ENCODE peak calls at places on chromosome 15, in nine cellular contexts. M, A, R, O, D, E, P, X and F are unnamed samples. For H3K4me1, the result is how much of the 10 kb centered on the place peaks cover.

GRCh38 chr15:93985925-93986324 is 245.4 kb upstream of the MCTP2 start:
- DNase-seq in M (no peak), A (no peak), R (no peak), O (no peak), D (no peak), E (no peak), P (no peak), X (no peak), F (no peak)

GRCh38 chr15:62809968-62810260 is 232.6 kb upstream of the TPM1 start:
- DNase-seq in M (no peak), A (peak), R (no peak), O (no peak), D (no peak), E (no peak), P (no peak), X (no peak), F (no peak)

GRCh38 chr15:34581043-34581365 is 2.4 kb downstream of the GOLGA8B start:
- DNase-seq in M (no peak), A (no peak), R (no peak), O (no peak), D (no peak), E (no peak), P (no peak), X (no peak), F (no peak)

GRCh38 chr15:85764649-85765277 is 30.0 kb downstream of the KLHL25 start:
- DNase-seq in M (no peak), A (peak), R (no peak), O (no peak), D (no peak), E (no peak), P (no peak), X (peak), F (no peak)

GRCh38 chr15:43121863-43122262 is 11.5 kb upstream of the TMEM62 start:
- DNase-seq in M (no peak), A (no peak), R (no peak), O (no peak), D (no peak), E (no peak), P (no peak), X (no peak), F (no peak)

GRCh38 chr15:99507016-99507731 is 58.6 kb upstream of the MEF2A start:
- DNase-seq in M (peak), A (peak), R (peak), O (no peak), D (peak), E (no peak), P (no peak), X (peak), F (peak)

GRCh38 chr15:87219650-87220615 is 1036.6 kb downstream of the NTRK3 start:
- DNase-seq in M (no peak), A (no peak), R (no peak), O (no peak), D (no peak), E (no peak), P (no peak), X (peak), F (no peak)

GRCh38 chr15:90219421-90220141 is 14.2 kb downstream of the CIB1 start:
- DNase-seq in M (peak), A (no peak), R (peak), O (peak), D (peak), E (peak), P (no peak), X (no peak), F (no peak)

GRCh38 chr15:82571722-82572222 is 31.5 kb upstream of the RPS17 start:
- DNase-seq in M (peak), A (peak), R (peak), O (peak), D (peak), E (peak), P (no peak), X (peak), F (peak)

GRCh38 chr15:98683821-98684220 is 35.5 kb downstream of the IGF1R start:
- DNase-seq in M (no peak), A (no peak), R (no peak), O (no peak), D (no peak), E (no peak), P (no peak), X (no peak), F (no peak)

GRCh38 chr15:78366342-78366741 is 26.2 kb downstream of the CRABP1 start:
- DNase-seq in M (no peak), A (no peak), R (no peak), O (no peak), D (no peak), E (no peak), P (no peak), X (no peak), F (no peak)

GRCh38 chr15:38378162-38378560 is 75.8 kb upstream of the FAM98B start:
- DNase-seq in M (peak), A (peak), R (no peak), O (no peak), D (peak), E (peak), P (no peak), X (peak), F (peak)

GRCh38 chr15:65101418-65101890 is 13.5 kb downstream of the UBAP1L start:
- DNase-seq in M (peak), A (peak), R (peak), O (no peak), D (peak), E (peak), P (peak), X (no peak), F (peak)

GRCh38 chr15:48984811-48985352 is 21.2 kb upstream of the SHC4 start:
- DNase-seq in M (no peak), A (peak), R (no peak), O (no peak), D (no peak), E (no peak), P (no peak), X (no peak), F (no peak)

GRCh38 chr15:101037090-101037830 is 118.1 kb downstream of the LRRK1 start:
- DNase-seq in M (no peak), A (no peak), R (no peak), O (no peak), D (no peak), E (no peak), P (no peak), X (no peak), F (peak)

GRCh38 chr15:39598186-39598850 is 17.4 kb downstream of the THBS1 start:
- DNase-seq in M (no peak), A (peak), R (no peak), O (no peak), D (no peak), E (no peak), P (no peak), X (no peak), F (no peak)

GRCh38 chr15:28273468-28273867 is 48.5 kb downstream of the HERC2 start:
- DNase-seq in M (no peak), A (peak), R (peak), O (no peak), D (no peak), E (no peak), P (no peak), X (no peak), F (peak)

GRCh38 chr15:50318697-50319096 is 36.3 kb downstream of the GABPB1 start:
- DNase-seq in M (no peak), A (no peak), R (no peak), O (no peak), D (no peak), E (no peak), P (no peak), X (no peak), F (no peak)

GRCh38 chr15:25178835-25179672 is 224.3 kb downstream of the SNRPN start:
- DNase-seq in M (peak), A (no peak), R (no peak), O (peak), D (peak), E (peak), P (no peak), X (no peak), F (peak)

GRCh38 chr15:28995193-28995592 is 109.4 kb downstream of the APBA2 start:
- DNase-seq in M (no peak), A (no peak), R (no peak), O (no peak), D (no peak), E (no peak), P (no peak), X (no peak), F (no peak)

GRCh38 chr15:80580107-80580506 is 115.0 kb upstream of the ABHD17C start:
- DNase-seq in M (no peak), A (peak), R (no peak), O (no peak), D (no peak), E (no peak), P (no peak), X (peak), F (no peak)

GRCh38 chr15:26662226-26662750 is 110.6 kb downstream of the GABRB3 start:
- DNase-seq in M (no peak), A (no peak), R (no peak), O (no peak), D (no peak), E (no peak), P (no peak), X (no peak), F (no peak)

GRCh38 chr15:72272997-72273352 is 621 bp upstream of the PARP6 start:
- DNase-seq in M (no peak), A (no peak), R (no peak), O (no peak), D (no peak), E (no peak), P (no peak), X (no peak), F (no peak)

GRCh38 chr15:63065262-63066234 is 23.0 kb downstream of the TPM1 start:
- DNase-seq in M (no peak), A (no peak), R (no peak), O (no peak), D (no peak), E (no peak), P (no peak), X (no peak), F (no peak)

GRCh38 chr15:99963096-99963825 is 230.0 kb upstream of the LYSMD4 start:
- DNase-seq in M (peak), A (no peak), R (no peak), O (no peak), D (peak), E (no peak), P (no peak), X (peak), F (peak)

GRCh38 chr15:33639968-33640367 is 328.3 kb upstream of the CHRM5 start:
- DNase-seq in M (no peak), A (no peak), R (no peak), O (no peak), D (no peak), E (no peak), P (no peak), X (no peak), F (no peak)

GRCh38 chr15:101567089-101567488 is 77.6 kb upstream of the PCSK6 start:
- DNase-seq in M (no peak), A (no peak), R (no peak), O (no peak), D (no peak), E (no peak), P (no peak), X (no peak), F (no peak)

GRCh38 chr15:57376695-57377477 is 581 bp downstream of the CGNL1 start:
- DNase-seq in M (peak), A (peak), R (peak), O (peak), D (peak), E (peak), P (no peak), X (no peak), F (peak)

GRCh38 chr15:85872125-85872524 is 77.4 kb upstream of the KLHL25 start:
- DNase-seq in M (no peak), A (no peak), R (no peak), O (no peak), D (no peak), E (no peak), P (no peak), X (peak), F (no peak)

GRCh38 chr15:89335289-89336041 is 841 bp upstream of the POLG start:
- DNase-seq in M (no peak), A (no peak), R (peak), O (peak), D (peak), E (no peak), P (no peak), X (no peak), F (peak)

GRCh38 chr15:88912500-88912921 is 668 bp downstream of the MFGE8 start:
- DNase-seq in M (no peak), A (no peak), R (peak), O (no peak), D (peak), E (no peak), P (no peak), X (no peak), F (peak)

GRCh38 chr15:80367094-80367493 is 37.1 kb upstream of the ARNT2 start:
- DNase-seq in M (no peak), A (peak), R (peak), O (no peak), D (no peak), E (no peak), P (no peak), X (no peak), F (peak)

GRCh38 chr15:41825572-41826535 is 2.0 kb upstream of the JMJD7 start:
- DNase-seq in M (no peak), A (no peak), R (no peak), O (no peak), D (no peak), E (peak), P (no peak), X (no peak), F (no peak)

GRCh38 chr15:93485438-93485837 is 396.4 kb upstream of the RGMA start:
- DNase-seq in M (no peak), A (no peak), R (no peak), O (no peak), D (peak), E (no peak), P (no peak), X (no peak), F (no peak)

GRCh38 chr15:83920115-83920514 is 266.2 kb downstream of the ADAMTSL3 start:
- DNase-seq in M (no peak), A (no peak), R (no peak), O (no peak), D (no peak), E (no peak), P (no peak), X (no peak), F (no peak)

GRCh38 chr15:42858540-42858939 is 62.0 kb downstream of the TTBK2 start:
- DNase-seq in M (no peak), A (no peak), R (no peak), O (no peak), D (no peak), E (no peak), P (no peak), X (no peak), F (no peak)

GRCh38 chr15:91186892-91187644 is 87.0 kb downstream of the SV2B start:
- DNase-seq in M (no peak), A (peak), R (peak), O (no peak), D (no peak), E (no peak), P (no peak), X (peak), F (no peak)

GRCh38 chr15:80058851-80059785 is at the start of gene ZFAND6:
- DNase-seq in M (peak), A (peak), R (peak), O (peak), D (peak), E (peak), P (peak), X (peak), F (peak)

GRCh38 chr15:70036585-70037343 is 61.0 kb downstream of the TLE3 start:
- DNase-seq in M (peak), A (no peak), R (no peak), O (peak), D (no peak), E (peak), P (no peak), X (no peak), F (no peak)

GRCh38 chr15:32861741-32862140 is 143.9 kb downstream of the GREM1 start:
- DNase-seq in M (no peak), A (peak), R (no peak), O (peak), D (peak), E (peak), P (no peak), X (peak), F (peak)

DNA sequence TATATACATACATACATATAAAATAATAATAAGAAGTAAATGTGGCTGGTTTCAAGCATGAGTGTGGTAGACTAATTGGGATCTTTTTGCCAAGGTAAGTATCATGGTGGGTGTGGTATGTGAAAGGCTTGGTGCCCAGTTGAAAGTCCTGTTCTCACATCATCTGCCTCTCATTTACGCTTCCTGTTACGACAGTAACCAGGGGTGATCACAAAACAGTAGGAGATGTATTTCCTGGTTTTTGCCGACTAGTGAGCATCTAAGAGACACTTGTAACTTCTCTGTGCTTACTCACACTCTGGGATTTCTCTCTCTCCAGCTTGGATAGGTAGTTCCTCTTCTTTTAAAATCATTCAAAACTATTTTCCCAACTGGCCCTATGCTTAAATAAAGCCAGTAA is 1028.3 kb upstream of the NR2F2 start:
- DNase-seq in M (no peak), A (no peak), R (no peak), O (no peak), D (no peak), E (no peak), P (no peak), X (no peak), F (no peak)
- H3K4me3 ChIP-seq in M (no peak), A (no peak), R (no peak), O (no peak), D (no peak), E (no peak), P (no peak), X (no peak), F (no peak)

GRCh38 chr15:67136802-67137201 is 71.4 kb downstream of the SMAD3 start:
- DNase-seq in M (no peak), A (no peak), R (no peak), O (no peak), D (no peak), E (no peak), P (no peak), X (no peak), F (no peak)

GRCh38 chr15:67138946-67139855 is 73.8 kb downstream of the SMAD3 start:
- DNase-seq in M (no peak), A (peak), R (no peak), O (no peak), D (no peak), E (no peak), P (no peak), X (no peak), F (no peak)

GRCh38 chr15:67137951-67138935 is 72.8 kb downstream of the SMAD3 start:
- DNase-seq in M (no peak), A (peak), R (no peak), O (no peak), D (no peak), E (no peak), P (no peak), X (no peak), F (no peak)

GRCh38 chr15:67135494-67135893 is 70.1 kb downstream of the SMAD3 start:
- DNase-seq in M (no peak), A (peak), R (no peak), O (no peak), D (no peak), E (no peak), P (no peak), X (peak), F (no peak)

GRCh38 chr15:67137319-67137718 is 71.9 kb downstream of the SMAD3 start:
- DNase-seq in M (no peak), A (no peak), R (no peak), O (no peak), D (no peak), E (no peak), P (no peak), X (no peak), F (no peak)
- H3K4me1 ChIP-seq in M (half or more), A (half or more), R (half or more), O (under half), D (half or more), E (half or more), P (half or more), X (half or more), F (under half)

GRCh38 chr15:47754312-47754711 is 37.0 kb downstream of the SEMA6D start:
- DNase-seq in M (no peak), A (peak), R (no peak), O (no peak), D (no peak), E (no peak), P (no peak), X (no peak), F (no peak)

GRCh38 chr15:47753591-47753990 is 36.3 kb downstream of the SEMA6D start:
- DNase-seq in M (no peak), A (no peak), R (no peak), O (no peak), D (no peak), E (no peak), P (no peak), X (no peak), F (no peak)

GRCh38 chr15:47750740-47751262 is 33.5 kb downstream of the SEMA6D start:
- DNase-seq in M (no peak), A (no peak), R (no peak), O (no peak), D (no peak), E (no peak), P (no peak), X (no peak), F (no peak)

GRCh38 chr15:47746516-47746915 is 29.2 kb downstream of the SEMA6D start:
- DNase-seq in M (no peak), A (no peak), R (no peak), O (no peak), D (no peak), E (no peak), P (no peak), X (no peak), F (no peak)

GRCh38 chr15:47750030-47750739 is 32.9 kb downstream of the SEMA6D start:
- DNase-seq in M (no peak), A (peak), R (no peak), O (no peak), D (no peak), E (no peak), P (no peak), X (peak), F (no peak)
- H3K4me3 ChIP-seq in M (no peak), A (no peak), R (no peak), O (no peak), D (no peak), E (no peak), P (no peak), X (no peak), F (no peak)

GRCh38 chr15:53791616-53792015 is 32.2 kb upstream of the WDR72 start:
- DNase-seq in M (no peak), A (no peak), R (no peak), O (no peak), D (no peak), E (no peak), P (no peak), X (no peak), F (peak)
- H3K4me1 ChIP-seq in M (under half), A (under half), R (under half), O (under half), D (under half), E (under half), P (under half), X (under half), F (under half)

GRCh38 chr15:61558172-61559146 is 329.4 kb upstream of the RORA start:
- DNase-seq in M (no peak), A (no peak), R (no peak), O (no peak), D (no peak), E (no peak), P (no peak), X (no peak), F (peak)
- H3K4me3 ChIP-seq in M (no peak), A (no peak), R (no peak), O (no peak), D (no peak), E (no peak), P (no peak), X (no peak), F (no peak)

GRCh38 chr15:31359722-31360111 is 33.1 kb downstream of the KLF13 start:
- DNase-seq in M (peak), A (no peak), R (no peak), O (no peak), D (no peak), E (no peak), P (no peak), X (no peak), F (no peak)
- H3K4me1 ChIP-seq in M (half or more), A (under half), R (half or more), O (half or more), D (half or more), E (half or more), P (under half), X (under half), F (half or more)

GRCh38 chr15:64092075-64092820 is 1.4 kb downstream of the CIAO2A start:
- DNase-seq in M (no peak), A (no peak), R (no peak), O (no peak), D (no peak), E (no peak), P (no peak), X (no peak), F (no peak)
- H3K4me3 ChIP-seq in M (peak), A (no peak), R (peak), O (no peak), D (peak), E (peak), P (peak), X (peak), F (no peak)

DNA sequence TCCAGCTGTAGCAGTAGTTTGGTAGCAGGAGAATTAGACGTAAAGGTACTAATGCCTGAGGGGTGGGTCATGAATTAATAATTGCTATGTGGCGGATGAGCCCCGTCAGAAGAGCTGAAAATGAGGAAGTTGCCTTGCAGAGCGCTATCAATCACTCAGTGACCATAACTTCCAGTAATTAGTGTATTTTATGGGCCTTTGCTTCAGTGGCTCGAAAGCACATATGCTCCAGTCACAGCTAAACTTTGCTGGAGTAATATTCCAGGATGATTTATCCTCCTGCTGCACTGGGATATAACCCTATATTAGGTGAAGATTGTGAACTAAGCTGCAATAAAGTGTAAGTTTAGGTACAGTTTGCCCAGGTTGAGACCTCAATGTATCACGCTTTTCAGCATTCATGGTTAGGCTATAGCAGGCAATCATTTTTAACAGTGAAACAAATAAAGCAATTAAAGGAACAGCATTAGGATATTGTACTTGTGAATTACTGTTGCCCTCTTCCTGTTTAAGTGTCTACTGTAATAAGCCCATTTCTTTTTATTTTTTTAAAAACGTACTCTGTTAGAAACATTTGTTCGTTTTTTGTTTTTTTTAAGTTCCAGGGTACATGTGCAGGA is 104.6 kb upstream of the SKOR1 start:
- DNase-seq in M (no peak), A (no peak), R (no peak), O (no peak), D (no peak), E (no peak), P (no peak), X (no peak), F (no peak)
- H3K4me1 ChIP-seq in M (under half), A (under half), R (under half), O (under half), D (under half), E (under half), P (under half), X (under half), F (under half)